ENCODE peak calls at places on chromosomes 4 and X, in six cellular contexts. F, B, V, S, L and J are unnamed samples.

GRCh38 chr4:145933134-145933533 is 5.5 kb downstream of the ZNF827 start:
- DNase-seq in F (no peak), B (no peak), V (no peak), S (no peak), L (no peak), J (no peak)

GRCh38 chr4:80446248-80446647 is 110.7 kb downstream of the CFAP299 start:
- DNase-seq in F (no peak), B (no peak), V (no peak), S (no peak), L (no peak), J (no peak)

GRCh38 chr4:185145572-185145971 is 2.5 kb downstream of the SLC25A4 start:
- DNase-seq in F (no peak), B (no peak), V (no peak), S (no peak), L (no peak), J (no peak)

GRCh38 chrX:19869195-19869594 is 18.2 kb downstream of the SH3KBP1 start:
- DNase-seq in F (no peak), B (no peak), V (no peak), S (no peak), L (no peak), J (no peak)

GRCh38 chrX:50114113-50114512 is 86.7 kb downstream of the AKAP4 start:
- DNase-seq in F (no peak), B (no peak), V (no peak), S (no peak), L (no peak), J (no peak)

GRCh38 chrX:21373637-21374162 is 518 bp upstream of the CNKSR2 start:
- DNase-seq in F (peak), B (no peak), V (no peak), S (no peak), L (no peak), J (no peak)

GRCh38 chr4:242121-242848 is 63.0 kb downstream of the ZNF732 start:
- DNase-seq in F (peak), B (no peak), V (peak), S (peak), L (no peak), J (no peak)

GRCh38 chrX:22686138-22686541 is 313.6 kb upstream of the DDX53 start:
- DNase-seq in F (no peak), B (no peak), V (no peak), S (peak), L (no peak), J (no peak)

GRCh38 chrX:118974088-118974907 is at the start of gene LONRF3:
- DNase-seq in F (no peak), B (no peak), V (no peak), S (no peak), L (no peak), J (no peak)

GRCh38 chr4:139142980-139143379 is 34.0 kb downstream of the ELF2 start:
- DNase-seq in F (no peak), B (no peak), V (no peak), S (no peak), L (no peak), J (no peak)

GRCh38 chr4:77433102-77433733 is 172.4 kb upstream of the CXCL13 start:
- DNase-seq in F (no peak), B (no peak), V (peak), S (peak), L (peak), J (no peak)

GRCh38 chr4:1212546-1213335 is 36.2 kb downstream of the CTBP1 start:
- DNase-seq in F (no peak), B (no peak), V (no peak), S (no peak), L (no peak), J (no peak)

GRCh38 chrX:70437011-70437410 is 7.6 kb upstream of the DLG3 start:
- DNase-seq in F (no peak), B (no peak), V (no peak), S (no peak), L (no peak), J (no peak)

GRCh38 chrX:39972340-39972739 is 125.4 kb downstream of the BCOR start:
- DNase-seq in F (no peak), B (no peak), V (no peak), S (no peak), L (no peak), J (no peak)

GRCh38 chr4:26058537-26058936 is 144.5 kb downstream of the SMIM20 start:
- DNase-seq in F (no peak), B (no peak), V (no peak), S (no peak), L (no peak), J (no peak)

GRCh38 chr4:103443324-103443723 is 245.2 kb upstream of the CENPE start:
- DNase-seq in F (no peak), B (no peak), V (no peak), S (no peak), L (no peak), J (no peak)

GRCh38 chr4:123767801-123768200 is 371.2 kb downstream of the SPRY1 start:
- DNase-seq in F (no peak), B (no peak), V (no peak), S (no peak), L (no peak), J (no peak)

GRCh38 chrX:76398970-76399369 is 28.5 kb upstream of the MAGEE1 start:
- DNase-seq in F (no peak), B (no peak), V (no peak), S (no peak), L (no peak), J (no peak)